ENCODE peak calls at places on chromosomes 2 and 18, in four cellular contexts. L is activated CD4-positive, alpha-beta T cell treated with anti-CD3 and anti-CD28 coated beads, Interleukin-2, amount 10 ng/mL, durations not matched to agents 7 days and 5 days; Y is T-cell; B is AG10803. P is an unnamed sample.

GRCh38 chr2:6308986-6309385 is 556.7 kb downstream of the CMPK2 start:
- DNase-seq in L (no peak), Y (no peak), B (no peak), P (no peak)

GRCh38 chr2:164593541-164593940 is 27.7 kb downstream of the GRB14 start:
- DNase-seq in L (no peak), Y (no peak), B (no peak), P (no peak)

GRCh38 chr2:214671330-214671850 is 138.1 kb downstream of the BARD1 start:
- DNase-seq in L (no peak), Y (no peak), B (no peak), P (no peak)

GRCh38 chr2:113892004-113892740 is 2.3 kb downstream of the ACTR3 start:
- DNase-seq in L (no peak), Y (no peak), B (no peak), P (no peak)

GRCh38 chr2:151570191-151570590 is 160.5 kb downstream of the RIF1 start:
- DNase-seq in L (no peak), Y (no peak), B (no peak), P (no peak)

GRCh38 chr2:235666240-235666781 is 172.5 kb downstream of the AGAP1 start:
- DNase-seq in L (no peak), Y (no peak), B (peak), P (no peak)

GRCh38 chr2:69235863-69236262 is 151.2 kb downstream of the GFPT1 start:
- DNase-seq in L (no peak), Y (no peak), B (no peak), P (no peak)

GRCh38 chr18:34159691-34160185 is 65.0 kb downstream of the NOL4 start:
- DNase-seq in L (no peak), Y (no peak), B (no peak), P (no peak)

GRCh38 chr2:123826729-123827271 is 198.3 kb upstream of the CNTNAP5 start:
- DNase-seq in L (no peak), Y (no peak), B (no peak), P (no peak)

GRCh38 chr2:75964646-75965045 is 253.9 kb upstream of the GCFC2 start:
- DNase-seq in L (no peak), Y (no peak), B (no peak), P (no peak)

P was measured in GM18507.